ENCODE peak calls at places on chromosome 15, in four cellular contexts. One of them, this sample, is unnamed.

GRCh38 chr15:73704869-73705645 is 20.9 kb downstream of the CD276 start:
- DNase-seq in astrocyte of the spinal cord: peak; percentile 47
- DNase-seq in HTR-8/SVneo: peak; percentile 57
- DNase-seq in AG09319: no peak
- DNase-seq in this sample: no peak

GRCh38 chr15:84648539-84648938 is 5.5 kb downstream of the WDR73 start:
- DNase-seq in astrocyte of the spinal cord: no peak
- DNase-seq in AG09319: no peak
- DNase-seq in HTR-8/SVneo: no peak
- DNase-seq in this sample: no peak

GRCh38 chr15:71743861-71744382 is 66.4 kb upstream of the NR2E3 start:
- DNase-seq in AG09319: no peak
- DNase-seq in astrocyte of the spinal cord: peak; percentile 56
- DNase-seq in HTR-8/SVneo: no peak
- DNase-seq in this sample: no peak

GRCh38 chr15:96053039-96054021 is 277.2 kb upstream of the NR2F2 start:
- DNase-seq in HTR-8/SVneo: no peak
- DNase-seq in astrocyte of the spinal cord: peak; percentile 34
- DNase-seq in AG09319: no peak
- DNase-seq in this sample: no peak

GRCh38 chr15:62904041-62904440 is 138.5 kb upstream of the TPM1 start:
- DNase-seq in HTR-8/SVneo: no peak
- DNase-seq in astrocyte of the spinal cord: no peak
- DNase-seq in AG09319: no peak
- DNase-seq in this sample: no peak

GRCh38 chr15:80739919-80740318 is 39.3 kb upstream of the CEMIP start:
- DNase-seq in astrocyte of the spinal cord: no peak
- DNase-seq in HTR-8/SVneo: no peak
- DNase-seq in AG09319: no peak
- DNase-seq in this sample: no peak

GRCh38 chr15:83380682-83381081 is 66.5 kb upstream of the SH3GL3 start:
- DNase-seq in astrocyte of the spinal cord: peak; percentile 42
- DNase-seq in AG09319: no peak
- DNase-seq in HTR-8/SVneo: peak; percentile 81
- DNase-seq in this sample: peak; percentile 7

GRCh38 chr15:63244976-63245645 is 32.3 kb upstream of the APH1B start:
- DNase-seq in HTR-8/SVneo: no peak
- DNase-seq in astrocyte of the spinal cord: no peak
- DNase-seq in AG09319: no peak
- DNase-seq in this sample: no peak

GRCh38 chr15:52783929-52784798 is 6.0 kb downstream of the ONECUT1 start:
- DNase-seq in AG09319: no peak
- DNase-seq in HTR-8/SVneo: no peak
- DNase-seq in astrocyte of the spinal cord: no peak
- DNase-seq in this sample: no peak

GRCh38 chr15:68794869-68795268 is 25.8 kb downstream of the ANP32A start:
- DNase-seq in AG09319: no peak
- DNase-seq in astrocyte of the spinal cord: no peak
- DNase-seq in HTR-8/SVneo: no peak
- DNase-seq in this sample: no peak

GRCh38 chr15:59722032-59722431 is 32.9 kb upstream of the BNIP2 start:
- DNase-seq in HTR-8/SVneo: no peak
- DNase-seq in AG09319: no peak
- DNase-seq in astrocyte of the spinal cord: no peak
- DNase-seq in this sample: no peak

GRCh38 chr15:49083471-49084284 is 37.4 kb upstream of the SECISBP2L start:
- DNase-seq in astrocyte of the spinal cord: no peak
- DNase-seq in HTR-8/SVneo: no peak
- DNase-seq in AG09319: no peak
- DNase-seq in this sample: no peak

GRCh38 chr15:63833246-63833696 is 477 bp downstream of the HERC1 start:
- DNase-seq in AG09319: no peak
- DNase-seq in astrocyte of the spinal cord: peak; percentile 52
- DNase-seq in HTR-8/SVneo: peak; percentile 22
- DNase-seq in this sample: no peak